ENCODE peak calls at places on chromosomes 7 and 10, in ten cellular contexts. One of them, this sample, is unnamed.
A peak's percentile ranks its signal among the peaks of the same experiment; 100 is the strongest.

GRCh38 chr10:118850418-118851061 is 95.8 kb upstream of the CACUL1 start:
- DNase-seq in OCI-LY7: peak; percentile 66
- DNase-seq in activated naive CD4-positive, alpha-beta T cell treated with anti-CD3 and anti-CD28 coated beads for 36 hours: peak; percentile 93
- DNase-seq in aorta: peak; percentile 82
- DNase-seq in body of pancreas: peak; percentile 75
- DNase-seq in GM13977: peak; percentile 63
- DNase-seq in psoas muscle: peak; percentile 67
- DNase-seq in H7: peak; percentile 80
- DNase-seq in NCI-H524: peak; percentile 27
- DNase-seq in left ventricle myocardium superior: peak; percentile 80
- DNase-seq in this sample: peak; percentile 46

GRCh38 chr7:94333810-94334209 is 60.9 kb upstream of the COL1A2 start:
- DNase-seq in aorta: no peak
- DNase-seq in activated naive CD4-positive, alpha-beta T cell treated with anti-CD3 and anti-CD28 coated beads for 36 hours: no peak
- DNase-seq in OCI-LY7: no peak
- DNase-seq in left ventricle myocardium superior: no peak
- DNase-seq in NCI-H524: no peak
- DNase-seq in GM13977: no peak
- DNase-seq in psoas muscle: no peak
- DNase-seq in H7: no peak
- DNase-seq in body of pancreas: no peak
- DNase-seq in this sample: no peak

GRCh38 chr10:47184273-47184672 is 115.7 kb upstream of the GDF10 start:
- DNase-seq in H7: no peak
- DNase-seq in NCI-H524: no peak
- DNase-seq in activated naive CD4-positive, alpha-beta T cell treated with anti-CD3 and anti-CD28 coated beads for 36 hours: no peak
- DNase-seq in GM13977: no peak
- DNase-seq in aorta: no peak
- DNase-seq in OCI-LY7: no peak
- DNase-seq in left ventricle myocardium superior: no peak
- DNase-seq in psoas muscle: no peak
- DNase-seq in body of pancreas: no peak
- DNase-seq in this sample: no peak

GRCh38 chr7:137146012-137146455 is 197.5 kb downstream of the PTN start:
- DNase-seq in aorta: no peak
- DNase-seq in activated naive CD4-positive, alpha-beta T cell treated with anti-CD3 and anti-CD28 coated beads for 36 hours: no peak
- DNase-seq in H7: no peak
- DNase-seq in left ventricle myocardium superior: no peak
- DNase-seq in GM13977: no peak
- DNase-seq in psoas muscle: no peak
- DNase-seq in OCI-LY7: no peak
- DNase-seq in NCI-H524: no peak
- DNase-seq in body of pancreas: no peak
- DNase-seq in this sample: no peak

GRCh38 chr10:63586048-63586447 is 64.8 kb downstream of the REEP3 start:
- DNase-seq in aorta: no peak
- DNase-seq in activated naive CD4-positive, alpha-beta T cell treated with anti-CD3 and anti-CD28 coated beads for 36 hours: no peak
- DNase-seq in GM13977: no peak
- DNase-seq in NCI-H524: peak; percentile 9
- DNase-seq in OCI-LY7: no peak
- DNase-seq in left ventricle myocardium superior: no peak
- DNase-seq in body of pancreas: no peak
- DNase-seq in psoas muscle: no peak
- DNase-seq in H7: no peak
- DNase-seq in this sample: no peak

GRCh38 chr10:95363303-95363912 is 72.6 kb upstream of the PDLIM1 start:
- DNase-seq in body of pancreas: peak; percentile 59
- DNase-seq in NCI-H524: peak; percentile 39
- DNase-seq in H7: peak; percentile 66
- DNase-seq in left ventricle myocardium superior: no peak
- DNase-seq in psoas muscle: no peak
- DNase-seq in OCI-LY7: peak; percentile 82
- DNase-seq in GM13977: peak; percentile 78
- DNase-seq in activated naive CD4-positive, alpha-beta T cell treated with anti-CD3 and anti-CD28 coated beads for 36 hours: peak; percentile 68
- DNase-seq in aorta: no peak
- DNase-seq in this sample: peak; percentile 82

GRCh38 chr10:53918755-53919154 is 882.3 kb downstream of the PCDH15 start:
- DNase-seq in GM13977: no peak
- DNase-seq in aorta: no peak
- DNase-seq in H7: peak; percentile 22
- DNase-seq in psoas muscle: no peak
- DNase-seq in NCI-H524: no peak
- DNase-seq in OCI-LY7: no peak
- DNase-seq in body of pancreas: no peak
- DNase-seq in left ventricle myocardium superior: no peak
- DNase-seq in activated naive CD4-positive, alpha-beta T cell treated with anti-CD3 and anti-CD28 coated beads for 36 hours: no peak
- DNase-seq in this sample: no peak

GRCh38 chr7:106683941-106684340 is 23.0 kb upstream of the CCDC71L start:
- DNase-seq in body of pancreas: no peak
- DNase-seq in GM13977: no peak
- DNase-seq in OCI-LY7: no peak
- DNase-seq in psoas muscle: no peak
- DNase-seq in NCI-H524: no peak
- DNase-seq in left ventricle myocardium superior: no peak
- DNase-seq in activated naive CD4-positive, alpha-beta T cell treated with anti-CD3 and anti-CD28 coated beads for 36 hours: no peak
- DNase-seq in H7: no peak
- DNase-seq in aorta: no peak
- DNase-seq in this sample: no peak

GRCh38 chr10:7475954-7476353 is 65.1 kb upstream of the SFMBT2 start:
- DNase-seq in aorta: no peak
- DNase-seq in activated naive CD4-positive, alpha-beta T cell treated with anti-CD3 and anti-CD28 coated beads for 36 hours: no peak
- DNase-seq in H7: no peak
- DNase-seq in left ventricle myocardium superior: no peak
- DNase-seq in body of pancreas: no peak
- DNase-seq in OCI-LY7: peak; percentile 50
- DNase-seq in GM13977: no peak
- DNase-seq in NCI-H524: no peak
- DNase-seq in psoas muscle: no peak
- DNase-seq in this sample: no peak

This sample was measured in NCI-H1694.